ENCODE peak calls at places on chromosomes 13 and 19, in seven cellular contexts. G is ELF-1; V is stimulated activated CD4-positive, alpha-beta T cell treated with anti-CD3 and anti-CD28 coated beads, TNF-alpha, amount 100 ng/mL, for 1 hour; W is HFFc6; E is neural crest cell; O is ELR; R is iris pigment epithelial cell. S is an unnamed sample.

GRCh38 chr19:801861-802496 is 4.7 kb downstream of the PTBP1 start:
- DNase-seq in G (no peak), V (no peak), W (no peak), E (no peak), O (no peak), R (peak), S (no peak)

GRCh38 chr19:2969104-2969504 is 8.3 kb upstream of the TLE6 start:
- DNase-seq in G (no peak), V (no peak), W (no peak), E (no peak), O (no peak), R (no peak), S (no peak)

GRCh38 chr19:4327252-4327876 is 11.3 kb downstream of the STAP2 start:
- DNase-seq in G (peak), V (peak), W (no peak), E (peak), O (peak), R (peak), S (no peak)

GRCh38 chr13:107099661-107100060 is 531.7 kb upstream of the ARGLU1 start:
- DNase-seq in G (no peak), V (no peak), W (peak), E (no peak), O (peak), R (peak), S (no peak)

GRCh38 chr19:55255618-55256423 is 3.0 kb downstream of the PPP6R1 start:
- DNase-seq in G (no peak), V (no peak), W (peak), E (no peak), O (peak), R (peak), S (no peak)

GRCh38 chr19:1680976-1681375 is 28.6 kb upstream of the TCF3 start:
- DNase-seq in G (no peak), V (no peak), W (no peak), E (no peak), O (no peak), R (no peak), S (no peak)

GRCh38 chr19:34350161-34350561 is 14.8 kb upstream of the GPI start:
- DNase-seq in G (no peak), V (peak), W (no peak), E (no peak), O (no peak), R (no peak), S (no peak)

GRCh38 chr19:49520705-49521319 is 7.0 kb upstream of the RCN3 start:
- DNase-seq in G (no peak), V (no peak), W (no peak), E (no peak), O (no peak), R (no peak), S (no peak)

GRCh38 chr19:38634757-38635482 is 12.5 kb upstream of the ACTN4 start:
- DNase-seq in G (peak), V (peak), W (peak), E (peak), O (peak), R (no peak), S (no peak)

GRCh38 chr13:26019881-26020535 is 31.8 kb downstream of the SHISA2 start:
- DNase-seq in G (no peak), V (no peak), W (peak), E (no peak), O (peak), R (peak), S (no peak)

GRCh38 chr19:17127671-17128070 is 52.1 kb downstream of the MYO9B start:
- DNase-seq in G (no peak), V (no peak), W (no peak), E (no peak), O (no peak), R (no peak), S (no peak)

GRCh38 chr13:111372651-111373425 is 52.4 kb downstream of the TEX29 start:
- DNase-seq in G (no peak), V (no peak), W (no peak), E (no peak), O (no peak), R (no peak), S (no peak)

GRCh38 chr19:48900477-48901452 is 653 bp downstream of the NUCB1 start:
- DNase-seq in G (no peak), V (no peak), W (peak), E (no peak), O (peak), R (peak), S (no peak)

GRCh38 chr19:1952635-1953034 is 11.7 kb downstream of the CSNK1G2 start:
- DNase-seq in G (no peak), V (no peak), W (no peak), E (no peak), O (peak), R (no peak), S (no peak)

GRCh38 chr13:110336108-110336507 is 29.0 kb downstream of the COL4A2 start:
- DNase-seq in G (no peak), V (no peak), W (no peak), E (no peak), O (no peak), R (no peak), S (no peak)

GRCh38 chr19:7689165-7689564 is 8.5 kb downstream of the TRAPPC5 start:
- DNase-seq in G (no peak), V (no peak), W (no peak), E (no peak), O (no peak), R (no peak), S (no peak)

GRCh38 chr13:45718063-45718462 is 15.9 kb downstream of the CBY2 start:
- DNase-seq in G (peak), V (no peak), W (peak), E (no peak), O (peak), R (peak), S (peak)

GRCh38 chr13:60009300-60010248 is 154.2 kb downstream of the DIAPH3 start:
- DNase-seq in G (no peak), V (no peak), W (no peak), E (no peak), O (no peak), R (no peak), S (no peak)

GRCh38 chr13:99572921-99573320 is 71.6 kb downstream of the TM9SF2 start:
- DNase-seq in G (no peak), V (no peak), W (no peak), E (no peak), O (no peak), R (no peak), S (no peak)

GRCh38 chr13:99988469-99989375 is 7.1 kb downstream of the ZIC2 start:
- DNase-seq in G (no peak), V (no peak), W (no peak), E (no peak), O (no peak), R (no peak), S (no peak)

S was measured in SW 1271.